ENCODE peak calls at places on chromosomes 13 and 19, in six cellular contexts. X is cardiac muscle cell, U is PC-3, I is LNCaP clone FGC, Z is skeletal muscle cell, K is glutamatergic neuron. B is an unnamed sample.

GRCh38 chr19:50383307-50383851 is 768 bp upstream of the POLD1 start:
- DNase-seq in X (no peak), U (no peak), I (no peak), Z (no peak), K (no peak), B (no peak)

GRCh38 chr13:111187879-111188643 is 73.0 kb downstream of the ARHGEF7 start:
- DNase-seq in X (peak; percentile 47), U (peak; percentile 58), I (no peak), Z (no peak), K (peak; percentile 53), B (no peak)

GRCh38 chr13:39942901-39943273 is 287.4 kb downstream of the COG6 start:
- DNase-seq in X (peak; percentile 95), U (peak; percentile 85), I (peak; percentile 28), Z (peak; percentile 46), K (peak; percentile 79), B (no peak)

GRCh38 chr19:40147693-40148347 is 43.4 kb upstream of the MAP3K10 start:
- DNase-seq in X (peak; percentile 76), U (peak; percentile 50), I (no peak), Z (peak; percentile 20), K (no peak), B (no peak)

GRCh38 chr19:47157455-47158321 is 27.1 kb downstream of the SAE1 start:
- DNase-seq in X (peak; percentile 83), U (peak; percentile 49), I (no peak), Z (no peak), K (no peak), B (no peak)

GRCh38 chr19:45969676-45970075 is 4.0 kb downstream of the NOVA2 start:
- DNase-seq in X (no peak), U (no peak), I (no peak), Z (no peak), K (no peak), B (no peak)

GRCh38 chr19:16296713-16297112 is 27.9 kb upstream of the KLF2 start:
- DNase-seq in X (no peak), U (peak; percentile 67), I (no peak), Z (no peak), K (no peak), B (no peak)

GRCh38 chr19:17743874-17744273 is 7.4 kb upstream of the FCHO1 start:
- DNase-seq in X (peak; percentile 70), U (peak; percentile 36), I (no peak), Z (no peak), K (no peak), B (no peak)

GRCh38 chr19:13153627-13154240 is 3.5 kb downstream of the IER2 start:
- DNase-seq in X (peak; percentile 62), U (peak; percentile 35), I (no peak), Z (no peak), K (peak; percentile 53), B (no peak)

GRCh38 chr13:41608779-41609178 is 151.4 kb downstream of the RGCC start:
- DNase-seq in X (no peak), U (no peak), I (no peak), Z (no peak), K (no peak), B (no peak)

B was measured in C1 segment of cervical spinal cord.